ENCODE peak calls at places on chromosome 22, in nine cellular contexts. Q, V, H, A, C, I, M, U and E are unnamed samples.

GRCh38 chr22:38415561-38416321 is 39.3 kb downstream of the KCNJ4 start:
- DNase-seq in Q (no peak), V (peak), H (no peak), A (no peak), C (no peak), I (no peak), M (peak), U (no peak), E (no peak)

GRCh38 chr22:38314140-38314991 is 2.9 kb downstream of the CSNK1E start:
- DNase-seq in Q (no peak), V (no peak), H (no peak), A (no peak), C (peak), I (no peak), M (no peak), U (no peak), E (no peak)

GRCh38 chr22:50261615-50262459 is at the start of gene MAPK12:
- DNase-seq in Q (peak), V (peak), H (no peak), A (no peak), C (peak), I (no peak), M (no peak), U (no peak), E (no peak)

GRCh38 chr22:26570126-26570525 is 19.8 kb downstream of the TPST2 start:
- DNase-seq in Q (no peak), V (no peak), H (no peak), A (no peak), C (no peak), I (no peak), M (no peak), U (peak), E (no peak)

GRCh38 chr22:50191041-50191740 is 5.5 kb downstream of the TRABD start:
- DNase-seq in Q (no peak), V (no peak), H (peak), A (no peak), C (peak), I (peak), M (no peak), U (peak), E (peak)

GRCh38 chr22:25216230-25216629 is 3.2 kb upstream of the CRYBB2 start:
- DNase-seq in Q (no peak), V (no peak), H (no peak), A (no peak), C (no peak), I (no peak), M (no peak), U (no peak), E (no peak)

GRCh38 chr22:48145738-48146137 is 1383.3 kb downstream of the TBC1D22A start:
- DNase-seq in Q (no peak), V (no peak), H (no peak), A (no peak), C (no peak), I (no peak), M (no peak), U (no peak), E (no peak)

GRCh38 chr22:24498826-24499225 is 3.7 kb downstream of the UPB1 start:
- DNase-seq in Q (no peak), V (no peak), H (no peak), A (no peak), C (no peak), I (no peak), M (no peak), U (no peak), E (no peak)

GRCh38 chr22:49269371-49269770 is 558.3 kb downstream of the BRD1 start:
- DNase-seq in Q (no peak), V (no peak), H (no peak), A (no peak), C (no peak), I (no peak), M (no peak), U (no peak), E (no peak)

GRCh38 chr22:39446239-39446721 is 10.5 kb upstream of the MGAT3 start:
- DNase-seq in Q (no peak), V (no peak), H (no peak), A (no peak), C (peak), I (no peak), M (no peak), U (no peak), E (no peak)

GRCh38 chr22:44444341-44445306 is 53.4 kb downstream of the RTL6 start:
- DNase-seq in Q (no peak), V (no peak), H (no peak), A (no peak), C (no peak), I (no peak), M (no peak), U (no peak), E (no peak)

GRCh38 chr22:26822300-26822699 is 164.9 kb downstream of the MIAT start:
- DNase-seq in Q (no peak), V (peak), H (no peak), A (no peak), C (no peak), I (no peak), M (no peak), U (no peak), E (no peak)

GRCh38 chr22:18130699-18131429 is 19.1 kb upstream of the USP18 start:
- DNase-seq in Q (no peak), V (no peak), H (no peak), A (no peak), C (no peak), I (no peak), M (no peak), U (no peak), E (no peak)

GRCh38 chr22:44182591-44183588 is 2.2 kb downstream of the PARVG start:
- DNase-seq in Q (no peak), V (no peak), H (no peak), A (no peak), C (peak), I (no peak), M (no peak), U (peak), E (peak)

GRCh38 chr22:40030026-40030756 is 35.4 kb downstream of the FAM83F start:
- DNase-seq in Q (no peak), V (no peak), H (no peak), A (no peak), C (no peak), I (no peak), M (no peak), U (no peak), E (no peak)

GRCh38 chr22:19888131-19888746 is 33.6 kb upstream of the GNB1L start:
- DNase-seq in Q (no peak), V (no peak), H (no peak), A (no peak), C (no peak), I (no peak), M (no peak), U (no peak), E (no peak)

GRCh38 chr22:46491936-46492335 is 45.5 kb downstream of the CELSR1 start:
- DNase-seq in Q (peak), V (no peak), H (no peak), A (no peak), C (no peak), I (no peak), M (peak), U (no peak), E (no peak)

GRCh38 chr22:37182949-37183245 is 5.2 kb downstream of the C1QTNF6 start:
- DNase-seq in Q (no peak), V (no peak), H (no peak), A (no peak), C (no peak), I (no peak), M (no peak), U (no peak), E (no peak)

GRCh38 chr22:37520754-37521153 is 1.5 kb upstream of the CARD10 start:
- DNase-seq in Q (no peak), V (no peak), H (no peak), A (no peak), C (no peak), I (no peak), M (no peak), U (no peak), E (no peak)

GRCh38 chr22:24501366-24502005 is 6.4 kb downstream of the UPB1 start:
- DNase-seq in Q (no peak), V (no peak), H (no peak), A (no peak), C (no peak), I (no peak), M (no peak), U (no peak), E (no peak)

GRCh38 chr22:38271927-38272372 is 860 bp downstream of the TMEM184B start:
- DNase-seq in Q (no peak), V (peak), H (no peak), A (no peak), C (no peak), I (no peak), M (no peak), U (peak), E (peak)

GRCh38 chr22:46588279-46589140 is 31.7 kb upstream of the GRAMD4 start:
- DNase-seq in Q (no peak), V (no peak), H (no peak), A (no peak), C (no peak), I (no peak), M (no peak), U (no peak), E (no peak)

GRCh38 chr22:49522582-49523373 is 304.9 kb downstream of the BRD1 start:
- DNase-seq in Q (no peak), V (no peak), H (no peak), A (no peak), C (no peak), I (no peak), M (no peak), U (no peak), E (no peak)

GRCh38 chr22:37697540-37697835 is 640 bp downstream of the TRIOBP start:
- DNase-seq in Q (no peak), V (no peak), H (no peak), A (no peak), C (no peak), I (no peak), M (no peak), U (no peak), E (no peak)

GRCh38 chr22:49975543-49976389 is 15.2 kb downstream of the PIM3 start:
- DNase-seq in Q (no peak), V (no peak), H (peak), A (no peak), C (peak), I (peak), M (no peak), U (peak), E (peak)

GRCh38 chr22:29744902-29745301 is 21.9 kb downstream of the ZMAT5 start:
- DNase-seq in Q (peak), V (peak), H (no peak), A (peak), C (no peak), I (no peak), M (peak), U (peak), E (no peak)

GRCh38 chr22:48884786-48885185 is 942.9 kb downstream of the BRD1 start:
- DNase-seq in Q (no peak), V (no peak), H (no peak), A (no peak), C (no peak), I (no peak), M (no peak), U (no peak), E (no peak)

GRCh38 chr22:46791201-46791731 is 28.8 kb downstream of the TBC1D22A start:
- DNase-seq in Q (peak), V (no peak), H (peak), A (no peak), C (peak), I (peak), M (no peak), U (peak), E (no peak)